ENCODE peak calls at places on chromosome 2, in seven cellular contexts. H is neuronal stem cell, P is NCI-H1105 treated with DMSO at 0.1 percent for 48 hours, J is NCI-H345, U is NCI-H1694, Q is NCI-H1930, L is NCI-H460. R is an unnamed sample.

GRCh38 chr2:529852-530251 is 147.4 kb downstream of the TMEM18 start:
- DNase-seq in H (no peak), P (no peak), J (no peak), U (no peak), Q (no peak), L (no peak), R (no peak)

GRCh38 chr2:10569460-10569859 is 120.3 kb downstream of the NOL10 start:
- DNase-seq in H (no peak), P (no peak), J (no peak), U (no peak), Q (no peak), L (no peak), R (no peak)

GRCh38 chr2:162874412-162874811 is 35.8 kb upstream of the KCNH7 start:
- DNase-seq in H (no peak), P (no peak), J (no peak), U (no peak), Q (no peak), L (no peak), R (no peak)

GRCh38 chr2:20915271-20915670 is 92.4 kb upstream of the LDAH start:
- DNase-seq in H (no peak), P (no peak), J (no peak), U (no peak), Q (no peak), L (no peak), R (no peak)

GRCh38 chr2:33412920-33413319 is 63.5 kb upstream of the RASGRP3 start:
- DNase-seq in H (no peak), P (peak), J (no peak), U (no peak), Q (no peak), L (peak), R (peak)

GRCh38 chr2:173016451-173016850 is 59.2 kb upstream of the MAP3K20 start:
- DNase-seq in H (no peak), P (no peak), J (no peak), U (no peak), Q (no peak), L (no peak), R (no peak)

GRCh38 chr2:9638532-9638931 is 7.7 kb upstream of the YWHAQ start:
- DNase-seq in H (no peak), P (no peak), J (no peak), U (no peak), Q (no peak), L (peak), R (peak)

GRCh38 chr2:240235149-240235803 is 94.8 kb upstream of the OTOS start:
- DNase-seq in H (no peak), P (no peak), J (no peak), U (no peak), Q (no peak), L (no peak), R (no peak)

GRCh38 chr2:47038656-47039501 is 116.2 kb downstream of the STPG4 start:
- DNase-seq in H (no peak), P (no peak), J (no peak), U (no peak), Q (no peak), L (no peak), R (no peak)

GRCh38 chr2:53033416-53033815 is 734.2 kb upstream of the CHAC2 start:
- DNase-seq in H (no peak), P (no peak), J (no peak), U (no peak), Q (no peak), L (no peak), R (no peak)

GRCh38 chr2:134021830-134022524 is 231.9 kb upstream of the MGAT5 start:
- DNase-seq in H (no peak), P (no peak), J (no peak), U (no peak), Q (no peak), L (no peak), R (no peak)

GRCh38 chr2:127597984-127598380 is 48.0 kb upstream of the GPR17 start:
- DNase-seq in H (no peak), P (no peak), J (no peak), U (no peak), Q (no peak), L (no peak), R (no peak)

GRCh38 chr2:160420711-160421110 is 72.9 kb downstream of the RBMS1 start:
- DNase-seq in H (no peak), P (no peak), J (no peak), U (no peak), Q (no peak), L (no peak), R (no peak)

GRCh38 chr2:162477011-162477410 is 133.1 kb downstream of the GCA start:
- DNase-seq in H (no peak), P (no peak), J (peak), U (no peak), Q (no peak), L (no peak), R (no peak)

GRCh38 chr2:75476778-75477177 is 84.0 kb downstream of the EVA1A start:
- DNase-seq in H (no peak), P (no peak), J (peak), U (no peak), Q (no peak), L (no peak), R (no peak)

GRCh38 chr2:18546586-18546985 is 13.9 kb downstream of the RDH14 start:
- DNase-seq in H (no peak), P (no peak), J (peak), U (no peak), Q (peak), L (no peak), R (no peak)

GRCh38 chr2:130865401-130865800 is 28.7 kb downstream of the ARHGEF4 start:
- DNase-seq in H (no peak), P (no peak), J (no peak), U (no peak), Q (no peak), L (no peak), R (no peak)

GRCh38 chr2:223523541-223523940 is 78.6 kb downstream of the SCG2 start:
- DNase-seq in H (no peak), P (no peak), J (no peak), U (no peak), Q (no peak), L (no peak), R (peak)

GRCh38 chr2:127681288-127681771 is 6.0 kb upstream of the LIMS2 start:
- DNase-seq in H (no peak), P (no peak), J (no peak), U (no peak), Q (no peak), L (no peak), R (no peak)

GRCh38 chr2:8685697-8686358 is 4.0 kb downstream of the ID2 start:
- DNase-seq in H (peak), P (peak), J (peak), U (peak), Q (peak), L (peak), R (peak)

GRCh38 chr2:65662654-65663432 is 230.4 kb upstream of the SPRED2 start:
- DNase-seq in H (no peak), P (no peak), J (no peak), U (no peak), Q (no peak), L (no peak), R (no peak)

GRCh38 chr2:221372156-221372870 is 199.8 kb downstream of the EPHA4 start:
- DNase-seq in H (peak), P (no peak), J (no peak), U (no peak), Q (no peak), L (no peak), R (no peak)

GRCh38 chr2:88841224-88841929 is 149.9 kb downstream of the RPIA start:
- DNase-seq in H (no peak), P (no peak), J (no peak), U (no peak), Q (no peak), L (no peak), R (no peak)

GRCh38 chr2:29013046-29013780 is 32.1 kb downstream of the TOGARAM2 start:
- DNase-seq in H (no peak), P (no peak), J (no peak), U (no peak), Q (no peak), L (no peak), R (peak)

GRCh38 chr2:160932960-160933359 is 227.3 kb upstream of the TANK start:
- DNase-seq in H (no peak), P (no peak), J (no peak), U (no peak), Q (no peak), L (peak), R (no peak)

GRCh38 chr2:60832621-60833020 is 48.8 kb upstream of the REL start:
- DNase-seq in H (no peak), P (no peak), J (no peak), U (no peak), Q (no peak), L (no peak), R (no peak)

GRCh38 chr2:236858661-236859060 is 227.0 kb upstream of the COPS8 start:
- DNase-seq in H (no peak), P (no peak), J (no peak), U (no peak), Q (no peak), L (no peak), R (no peak)

R was measured in SK-MEL-5.